ENCODE peak calls at places on chromosomes 13 and 19, in five cellular contexts. Y is AML-193, W is neuronal stem cell, E is RWPE1, O is omental fat pad. B is an unnamed sample.

GRCh38 chr13:24022568-24022967 is 125.3 kb upstream of the C1QTNF9B start:
- DNase-seq in E (no peak), W (no peak), Y (no peak), O (no peak), B (no peak)

GRCh38 chr19:9883231-9883758 is 48.2 kb downstream of the PIN1 start:
- DNase-seq in O (no peak), E (peak), W (peak), Y (no peak), B (peak)

GRCh38 chr13:50309872-50310594 is 294.8 kb downstream of the KCNRG start:
- DNase-seq in O (no peak), E (no peak), Y (peak), W (no peak), B (no peak)

GRCh38 chr19:45881909-45882528 is 3.9 kb downstream of the IRF2BP1 start:
- DNase-seq in Y (no peak), O (no peak), E (no peak), W (no peak), B (no peak)

GRCh38 chr13:26025771-26026170 is 26.0 kb downstream of the SHISA2 start:
- DNase-seq in O (no peak), Y (no peak), E (no peak), W (no peak), B (no peak)

GRCh38 chr13:110506859-110507566 is 54.5 kb downstream of the RAB20 start:
- DNase-seq in O (no peak), Y (no peak), W (no peak), E (peak), B (no peak)

GRCh38 chr13:30113531-30113930 is 193.8 kb downstream of the KATNAL1 start:
- DNase-seq in O (no peak), E (no peak), W (no peak), Y (no peak), B (no peak)

GRCh38 chr13:70183041-70183440 is 74.8 kb upstream of the KLHL1 start:
- DNase-seq in E (no peak), Y (no peak), W (no peak), O (no peak), B (no peak)

GRCh38 chr19:38869836-38870607 is 8.1 kb downstream of the RINL start:
- DNase-seq in O (peak), W (peak), E (peak), Y (peak), B (peak)

B was measured in lower leg skin.